ENCODE peak calls at places on chromosomes 12 and 14, in eight cellular contexts. K, F, Q, M, J, T, X and W are unnamed samples.

GRCh38 chr12:76719171-76719631 is 44.7 kb upstream of the ZDHHC17 start:
- DNase-seq in K (no peak), F (peak; percentile 9), Q (no peak), M (no peak), J (no peak), T (peak; percentile 19), X (no peak), W (no peak)

GRCh38 chr12:54437243-54437642 is 18.2 kb upstream of the ITGA5 start:
- DNase-seq in K (no peak), F (no peak), Q (no peak), M (no peak), J (no peak), T (no peak), X (no peak), W (no peak)

GRCh38 chr12:44930972-44931600 is 55.0 kb upstream of the NELL2 start:
- DNase-seq in K (no peak), F (no peak), Q (no peak), M (no peak), J (no peak), T (peak; percentile 34), X (no peak), W (no peak)

GRCh38 chr12:2339022-2339431 is 286.2 kb downstream of the CACNA1C start:
- DNase-seq in K (no peak), F (no peak), Q (no peak), M (no peak), J (peak; percentile 82), T (peak; percentile 88), X (no peak), W (no peak)

GRCh38 chr12:46534442-46534841 is 161.9 kb upstream of the SLC38A2 start:
- DNase-seq in K (no peak), F (no peak), Q (no peak), M (no peak), J (no peak), T (no peak), X (no peak), W (no peak)

GRCh38 chr12:48717252-48717695 is 767 bp upstream of the CCNT1 start:
- DNase-seq in K (no peak), F (no peak), Q (no peak), M (no peak), J (no peak), T (no peak), X (peak; percentile 5), W (no peak)

GRCh38 chr14:59213368-59214315 is 25.2 kb downstream of the DAAM1 start:
- DNase-seq in K (no peak), F (no peak), Q (no peak), M (no peak), J (peak; percentile 31), T (peak; percentile 16), X (no peak), W (no peak)

GRCh38 chr12:79127268-79127895 is 262.8 kb downstream of the SYT1 start:
- DNase-seq in K (no peak), F (no peak), Q (no peak), M (no peak), J (peak; percentile 87), T (peak; percentile 100), X (no peak), W (no peak)

GRCh38 chr12:67811437-67812361 is 163.2 kb downstream of the DYRK2 start:
- DNase-seq in K (no peak), F (no peak), Q (no peak), M (no peak), J (peak; percentile 73), T (peak; percentile 84), X (no peak), W (no peak)

GRCh38 chr14:57549765-57550420 is 56.2 kb upstream of the CCDC198 start:
- DNase-seq in K (no peak), F (no peak), Q (no peak), M (no peak), J (no peak), T (no peak), X (no peak), W (no peak)

GRCh38 chr14:54738009-54738408 is 164.6 kb downstream of the GCH1 start:
- DNase-seq in K (no peak), F (no peak), Q (no peak), M (no peak), J (no peak), T (no peak), X (no peak), W (no peak)

GRCh38 chr12:53750812-53751335 is 905 bp downstream of the CISTR start:
- DNase-seq in K (no peak), F (no peak), Q (no peak), M (peak; percentile 32), J (no peak), T (peak; percentile 16), X (no peak), W (no peak)

GRCh38 chr12:127628655-127629054 is 638.3 kb upstream of the TMEM132C start:
- DNase-seq in K (no peak), F (no peak), Q (no peak), M (no peak), J (peak; percentile 51), T (peak; percentile 92), X (no peak), W (no peak)

GRCh38 chr12:51714666-51715065 is 123.6 kb downstream of the SCN8A start:
- DNase-seq in K (no peak), F (no peak), Q (no peak), M (no peak), J (no peak), T (peak; percentile 37), X (no peak), W (no peak)

GRCh38 chr12:98037401-98038140 is 477.8 kb upstream of the TMPO start:
- DNase-seq in K (no peak), F (no peak), Q (no peak), M (no peak), J (no peak), T (no peak), X (no peak), W (no peak)

GRCh38 chr12:115194857-115195256 is 510.9 kb upstream of the TBX3 start:
- DNase-seq in K (no peak), F (no peak), Q (no peak), M (no peak), J (no peak), T (no peak), X (no peak), W (no peak)

GRCh38 chr12:18141583-18141982 is 51.6 kb upstream of the RERGL start:
- DNase-seq in K (no peak), F (no peak), Q (no peak), M (no peak), J (peak; percentile 59), T (peak; percentile 68), X (no peak), W (no peak)

GRCh38 chr14:99259327-99259726 is 12.7 kb downstream of the BCL11B start:
- DNase-seq in K (no peak), F (no peak), Q (no peak), M (no peak), J (no peak), T (no peak), X (no peak), W (peak; percentile 1)

GRCh38 chr12:104790296-104791125 is 167.6 kb downstream of the SLC41A2 start:
- DNase-seq in K (peak; percentile 79), F (no peak), Q (no peak), M (peak; percentile 47), J (no peak), T (no peak), X (peak; percentile 15), W (no peak)

GRCh38 chr12:54407183-54407905 is 11.7 kb downstream of the ITGA5 start:
- DNase-seq in K (no peak), F (no peak), Q (no peak), M (no peak), J (no peak), T (no peak), X (no peak), W (no peak)

GRCh38 chr12:49060237-49061156 is at the start of gene KMT2D:
- DNase-seq in K (peak; percentile 97), F (peak; percentile 72), Q (peak; percentile 89), M (peak; percentile 93), J (peak; percentile 88), T (peak; percentile 97), X (peak; percentile 75), W (peak; percentile 94)

GRCh38 chr12:100857971-100858370 is 63.4 kb downstream of the ANO4 start:
- DNase-seq in K (no peak), F (no peak), Q (no peak), M (no peak), J (no peak), T (peak; percentile 26), X (no peak), W (no peak)

GRCh38 chr12:105876426-105876927 is 262.3 kb downstream of the NUAK1 start:
- DNase-seq in K (no peak), F (no peak), Q (no peak), M (no peak), J (no peak), T (no peak), X (no peak), W (no peak)

GRCh38 chr14:104316121-104316722 is 177.8 kb downstream of the KIF26A start:
- DNase-seq in K (no peak), F (no peak), Q (no peak), M (no peak), J (no peak), T (no peak), X (no peak), W (no peak)

GRCh38 chr12:96985515-96986362 is 78.7 kb downstream of the NEDD1 start:
- DNase-seq in K (peak; percentile 84), F (no peak), Q (no peak), M (no peak), J (no peak), T (no peak), X (no peak), W (no peak)

GRCh38 chr12:123936956-123937706 is 35.5 kb downstream of the CCDC92 start:
- DNase-seq in K (no peak), F (no peak), Q (no peak), M (no peak), J (no peak), T (no peak), X (no peak), W (no peak)
- H3K27ac ChIP-seq in K (no peak overlapping the region), F (no peak overlapping the region), Q (no peak overlapping the region), M (no peak overlapping the region), J (no peak overlapping the region), T (no peak overlapping the region), X (no peak overlapping the region), W (no peak overlapping the region)

GRCh38 chr12:93583993-93584392 is 11.5 kb downstream of the SOCS2 start:
- DNase-seq in K (no peak), F (no peak), Q (no peak), M (no peak), J (no peak), T (no peak), X (no peak), W (no peak)
- H3K27ac ChIP-seq in K (no peak overlapping the region), F (no peak overlapping the region), Q (no peak overlapping the region), M (no peak overlapping the region), J (no peak overlapping the region), T (no peak overlapping the region), X (no peak overlapping the region), W (no peak overlapping the region)

GRCh38 chr14:76810525-76810924 is 2.2 kb downstream of the ANGEL1 start:
- DNase-seq in K (no peak), F (no peak), Q (no peak), M (no peak), J (no peak), T (no peak), X (no peak), W (no peak)
- H3K27ac ChIP-seq in K (no peak overlapping the region), F (no peak overlapping the region), Q (peak overlapping the region; percentile 90), M (peak overlapping the region; percentile 85), J (no peak overlapping the region), T (no peak overlapping the region), X (no peak overlapping the region), W (peak overlapping the region; percentile 85)

DNA sequence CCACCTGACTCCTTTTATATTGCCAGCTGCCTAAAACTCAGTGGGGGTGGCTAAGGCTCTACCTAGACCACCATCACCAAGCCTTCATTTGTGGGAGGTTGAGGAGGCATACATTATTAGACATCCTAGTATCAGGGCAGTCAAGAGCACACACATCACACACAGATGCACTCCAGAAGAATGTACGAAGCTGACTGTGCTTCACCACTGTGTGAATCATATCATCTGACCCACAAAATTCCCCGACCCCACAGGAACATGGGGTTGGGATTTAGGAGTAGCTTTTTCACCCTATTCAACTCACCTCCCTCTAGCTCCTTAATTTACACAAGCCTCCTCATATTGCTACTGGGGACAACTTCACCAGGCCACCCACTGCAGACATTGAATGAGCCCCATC is 64.8 kb upstream of the BDKRB2 start:
- DNase-seq in K (no peak), F (no peak), Q (no peak), M (no peak), J (no peak), T (peak; percentile 35), X (no peak), W (no peak)
- H3K27ac ChIP-seq in K (no peak overlapping the region), F (no peak overlapping the region), Q (no peak overlapping the region), M (no peak overlapping the region), J (no peak overlapping the region), T (no peak overlapping the region), X (no peak overlapping the region), W (no peak overlapping the region)